ENCODE peak calls at places on chromosomes 16 and 17, in eight cellular contexts. One of them, this sample, is unnamed.

GRCh38 chr16:58099097-58099955 is 29.9 kb downstream of the CFAP20 start:
- DNase-seq in DND-41: no peak
- DNase-seq in endothelial cell: no peak
- DNase-seq in neural progenitor cell: no peak
- DNase-seq in brain microvascular endothelial cell: no peak
- DNase-seq in gastrocnemius medialis: no peak
- DNase-seq in fibroblast of lung: no peak
- DNase-seq in heart right ventricle: no peak
- DNase-seq in this sample: no peak

GRCh38 chr16:14286381-14287230 is 215.5 kb downstream of the MRTFB start:
- DNase-seq in DND-41: no peak
- DNase-seq in endothelial cell: no peak
- DNase-seq in neural progenitor cell: peak
- DNase-seq in brain microvascular endothelial cell: no peak
- DNase-seq in gastrocnemius medialis: no peak
- DNase-seq in fibroblast of lung: peak
- DNase-seq in heart right ventricle: no peak
- DNase-seq in this sample: no peak

GRCh38 chr17:40331743-40332641 is 23.0 kb downstream of the RARA start:
- DNase-seq in DND-41: no peak
- DNase-seq in endothelial cell: no peak
- DNase-seq in neural progenitor cell: no peak
- DNase-seq in brain microvascular endothelial cell: no peak
- DNase-seq in gastrocnemius medialis: peak
- DNase-seq in fibroblast of lung: peak
- DNase-seq in heart right ventricle: peak
- DNase-seq in this sample: peak

GRCh38 chr17:47733047-47733413 is at the start of gene TBX21:
- DNase-seq in DND-41: peak
- DNase-seq in endothelial cell: peak
- DNase-seq in neural progenitor cell: peak
- DNase-seq in brain microvascular endothelial cell: no peak
- DNase-seq in gastrocnemius medialis: peak
- DNase-seq in fibroblast of lung: no peak
- DNase-seq in heart right ventricle: peak
- DNase-seq in this sample: peak

GRCh38 chr16:14309001-14309886 is 238.1 kb downstream of the MRTFB start:
- DNase-seq in DND-41: peak
- DNase-seq in endothelial cell: no peak
- DNase-seq in neural progenitor cell: peak
- DNase-seq in brain microvascular endothelial cell: no peak
- DNase-seq in gastrocnemius medialis: no peak
- DNase-seq in fibroblast of lung: peak
- DNase-seq in heart right ventricle: no peak
- DNase-seq in this sample: peak

GRCh38 chr17:5571281-5571680 is 13.0 kb downstream of the NLRP1 start:
- DNase-seq in DND-41: no peak
- DNase-seq in endothelial cell: no peak
- DNase-seq in neural progenitor cell: no peak
- DNase-seq in brain microvascular endothelial cell: no peak
- DNase-seq in gastrocnemius medialis: no peak
- DNase-seq in fibroblast of lung: no peak
- DNase-seq in heart right ventricle: no peak
- DNase-seq in this sample: no peak

GRCh38 chr16:79317521-79317920 is 283.0 kb downstream of the MAF start:
- DNase-seq in DND-41: no peak
- DNase-seq in endothelial cell: no peak
- DNase-seq in neural progenitor cell: no peak
- DNase-seq in brain microvascular endothelial cell: no peak
- DNase-seq in gastrocnemius medialis: no peak
- DNase-seq in fibroblast of lung: no peak
- DNase-seq in heart right ventricle: no peak
- DNase-seq in this sample: no peak

GRCh38 chr17:30827082-30827481 is 2.6 kb upstream of the CRLF3 start:
- DNase-seq in DND-41: no peak
- DNase-seq in endothelial cell: no peak
- DNase-seq in neural progenitor cell: no peak
- DNase-seq in brain microvascular endothelial cell: no peak
- DNase-seq in gastrocnemius medialis: no peak
- DNase-seq in fibroblast of lung: no peak
- DNase-seq in heart right ventricle: no peak
- DNase-seq in this sample: no peak

GRCh38 chr16:49347476-49347875 is 26.1 kb upstream of the C16orf78 start:
- DNase-seq in DND-41: no peak
- DNase-seq in endothelial cell: no peak
- DNase-seq in neural progenitor cell: no peak
- DNase-seq in brain microvascular endothelial cell: no peak
- DNase-seq in gastrocnemius medialis: no peak
- DNase-seq in fibroblast of lung: no peak
- DNase-seq in heart right ventricle: no peak
- DNase-seq in this sample: no peak

GRCh38 chr16:49346459-49346858 is 27.1 kb upstream of the C16orf78 start:
- DNase-seq in DND-41: no peak
- DNase-seq in endothelial cell: no peak
- DNase-seq in neural progenitor cell: no peak
- DNase-seq in brain microvascular endothelial cell: no peak
- DNase-seq in gastrocnemius medialis: no peak
- DNase-seq in fibroblast of lung: no peak
- DNase-seq in heart right ventricle: no peak
- DNase-seq in this sample: no peak

GRCh38 chr16:49349446-49350168 is 24.0 kb upstream of the C16orf78 start:
- DNase-seq in DND-41: no peak
- DNase-seq in endothelial cell: no peak
- DNase-seq in neural progenitor cell: no peak
- DNase-seq in brain microvascular endothelial cell: no peak
- DNase-seq in gastrocnemius medialis: no peak
- DNase-seq in fibroblast of lung: no peak
- DNase-seq in heart right ventricle: no peak
- DNase-seq in this sample: no peak

GRCh38 chr16:49350265-49351103 is 23.1 kb upstream of the C16orf78 start:
- DNase-seq in DND-41: peak
- DNase-seq in endothelial cell: peak
- DNase-seq in neural progenitor cell: peak
- DNase-seq in brain microvascular endothelial cell: peak
- DNase-seq in gastrocnemius medialis: peak
- DNase-seq in fibroblast of lung: peak
- DNase-seq in heart right ventricle: peak
- DNase-seq in this sample: peak

GRCh38 chr16:49348408-49349176 is 25.0 kb upstream of the C16orf78 start:
- DNase-seq in DND-41: no peak
- DNase-seq in endothelial cell: no peak
- DNase-seq in neural progenitor cell: no peak
- DNase-seq in brain microvascular endothelial cell: no peak
- DNase-seq in gastrocnemius medialis: no peak
- DNase-seq in fibroblast of lung: no peak
- DNase-seq in heart right ventricle: no peak
- DNase-seq in this sample: no peak
- TF ChIP-seq CTCF in DND-41: peak
- TF ChIP-seq CTCF in endothelial cell: no peak
- TF ChIP-seq CTCF in neural progenitor cell: peak
- TF ChIP-seq CTCF in brain microvascular endothelial cell: no peak
- TF ChIP-seq CTCF in gastrocnemius medialis: no peak
- TF ChIP-seq CTCF in fibroblast of lung: no peak
- TF ChIP-seq CTCF in heart right ventricle: peak
- TF ChIP-seq CTCF in this sample: peak

GRCh38 chr17:2056221-2057129 is 1.6 kb downstream of the HIC1 start:
- DNase-seq in DND-41: no peak
- DNase-seq in endothelial cell: peak
- DNase-seq in neural progenitor cell: peak
- DNase-seq in brain microvascular endothelial cell: peak
- DNase-seq in gastrocnemius medialis: no peak
- DNase-seq in fibroblast of lung: peak
- DNase-seq in heart right ventricle: no peak
- DNase-seq in this sample: no peak
- TF ChIP-seq CTCF in DND-41: no peak
- TF ChIP-seq CTCF in endothelial cell: no peak
- TF ChIP-seq CTCF in neural progenitor cell: no peak
- TF ChIP-seq CTCF in brain microvascular endothelial cell: no peak
- TF ChIP-seq CTCF in gastrocnemius medialis: no peak
- TF ChIP-seq CTCF in fibroblast of lung: no peak
- TF ChIP-seq CTCF in heart right ventricle: no peak
- TF ChIP-seq CTCF in this sample: no peak

GRCh38 chr17:2067048-2067452 is 12.1 kb downstream of the HIC1 start:
- DNase-seq in DND-41: no peak
- DNase-seq in endothelial cell: no peak
- DNase-seq in neural progenitor cell: no peak
- DNase-seq in brain microvascular endothelial cell: no peak
- DNase-seq in gastrocnemius medialis: no peak
- DNase-seq in fibroblast of lung: no peak
- DNase-seq in heart right ventricle: no peak
- DNase-seq in this sample: no peak
- TF ChIP-seq CTCF in DND-41: no peak
- TF ChIP-seq CTCF in endothelial cell: no peak
- TF ChIP-seq CTCF in neural progenitor cell: no peak
- TF ChIP-seq CTCF in brain microvascular endothelial cell: no peak
- TF ChIP-seq CTCF in gastrocnemius medialis: no peak
- TF ChIP-seq CTCF in fibroblast of lung: no peak
- TF ChIP-seq CTCF in heart right ventricle: no peak
- TF ChIP-seq CTCF in this sample: no peak

DNA sequence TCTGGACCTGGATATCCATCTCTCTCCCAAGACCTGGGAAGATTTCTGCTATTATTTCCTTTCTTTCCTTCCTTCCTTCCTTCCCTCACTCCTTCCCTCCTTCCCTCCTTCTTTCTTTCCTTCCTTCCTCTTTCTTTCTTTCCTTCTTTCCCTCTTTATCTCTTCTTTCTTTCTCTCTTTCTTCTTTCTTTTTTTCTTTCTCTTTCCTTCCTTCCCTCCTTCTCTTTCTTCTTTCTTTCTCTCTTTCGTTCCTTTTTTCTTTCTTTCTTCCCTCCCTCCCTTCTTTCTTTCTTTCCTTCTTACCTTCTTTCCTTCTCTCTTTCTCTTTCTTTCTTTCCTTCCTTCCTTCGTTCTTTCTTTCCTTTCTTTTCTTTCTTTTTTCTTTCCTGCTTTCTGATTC is 37.8 kb upstream of the N4BP1 start:
- DNase-seq in DND-41: no peak
- DNase-seq in endothelial cell: no peak
- DNase-seq in neural progenitor cell: no peak
- DNase-seq in brain microvascular endothelial cell: no peak
- DNase-seq in gastrocnemius medialis: no peak
- DNase-seq in fibroblast of lung: no peak
- DNase-seq in heart right ventricle: no peak
- DNase-seq in this sample: no peak
- TF ChIP-seq CTCF in DND-41: no peak
- TF ChIP-seq CTCF in endothelial cell: no peak
- TF ChIP-seq CTCF in neural progenitor cell: no peak
- TF ChIP-seq CTCF in brain microvascular endothelial cell: no peak
- TF ChIP-seq CTCF in gastrocnemius medialis: no peak
- TF ChIP-seq CTCF in fibroblast of lung: no peak
- TF ChIP-seq CTCF in heart right ventricle: no peak
- TF ChIP-seq CTCF in this sample: no peak

GRCh38 chr16:55257971-55258613 is 65.9 kb upstream of the IRX6 start:
- DNase-seq in DND-41: peak
- DNase-seq in endothelial cell: peak
- DNase-seq in neural progenitor cell: peak
- DNase-seq in brain microvascular endothelial cell: peak
- DNase-seq in gastrocnemius medialis: no peak
- DNase-seq in fibroblast of lung: peak
- DNase-seq in heart right ventricle: peak
- DNase-seq in this sample: peak
- TF ChIP-seq CTCF in DND-41: peak
- TF ChIP-seq CTCF in endothelial cell: peak
- TF ChIP-seq CTCF in neural progenitor cell: peak
- TF ChIP-seq CTCF in brain microvascular endothelial cell: peak
- TF ChIP-seq CTCF in gastrocnemius medialis: peak
- TF ChIP-seq CTCF in fibroblast of lung: peak
- TF ChIP-seq CTCF in heart right ventricle: peak
- TF ChIP-seq CTCF in this sample: peak

GRCh38 chr16:66275795-66276428 is 90.6 kb upstream of the CDH5 start:
- DNase-seq in DND-41: peak
- DNase-seq in endothelial cell: peak
- DNase-seq in neural progenitor cell: peak
- DNase-seq in brain microvascular endothelial cell: peak
- DNase-seq in gastrocnemius medialis: no peak
- DNase-seq in fibroblast of lung: peak
- DNase-seq in heart right ventricle: no peak
- DNase-seq in this sample: peak
- TF ChIP-seq CTCF in DND-41: peak
- TF ChIP-seq CTCF in endothelial cell: peak
- TF ChIP-seq CTCF in neural progenitor cell: peak
- TF ChIP-seq CTCF in brain microvascular endothelial cell: peak
- TF ChIP-seq CTCF in gastrocnemius medialis: no peak
- TF ChIP-seq CTCF in fibroblast of lung: peak
- TF ChIP-seq CTCF in heart right ventricle: peak
- TF ChIP-seq CTCF in this sample: peak

This sample was measured in BE2C.